ENCODE peak calls at places on chromosomes 7 and 10, in five cellular contexts. S is ovary, M is aorta, D is neuronal stem cell, R is OCI-LY7. K is an unnamed sample. For H3K4me1, the result is how much of the 10 kb centered on the place peaks cover.

GRCh38 chr10:50798297-50798696 is 58.6 kb downstream of the ASAH2B start:
- DNase-seq in D (no peak), M (no peak), R (no peak), S (no peak), K (no peak)

GRCh38 chr7:27689045-27689877 is 26.6 kb upstream of the HIBADH start:
- DNase-seq in D (peak), M (no peak), S (no peak), R (peak), K (no peak)

GRCh38 chr7:122492007-122492406 is 187.5 kb upstream of the FEZF1 start:
- DNase-seq in R (no peak), S (no peak), M (no peak), D (no peak), K (no peak)

GRCh38 chr10:120067427-120067826 is 174.9 kb downstream of the SEC23IP start:
- DNase-seq in S (no peak), R (no peak), M (no peak), D (no peak), K (no peak)

GRCh38 chr10:24873281-24873683 is 79.1 kb downstream of the PRTFDC1 start:
- DNase-seq in R (no peak), M (no peak), S (peak), D (no peak), K (no peak)

GRCh38 chr10:97781541-97782331 is 9.9 kb upstream of the SFRP5 start:
- DNase-seq in R (no peak), M (no peak), S (no peak), D (no peak), K (no peak)

GRCh38 chr10:24206926-24207701 is 1.8 kb upstream of the KIAA1217 start:
- DNase-seq in S (no peak), R (no peak), D (no peak), M (no peak), K (no peak)

GRCh38 chr10:3624367-3624766 is 160.6 kb downstream of the KLF6 start:
- DNase-seq in R (peak), D (no peak), M (peak), S (no peak), K (no peak)

GRCh38 chr10:44373341-44373995 is 11.4 kb downstream of the CXCL12 start:
- DNase-seq in M (no peak), R (no peak), S (no peak), D (no peak), K (no peak)

GRCh38 chr7:116501425-116502167 is 2.1 kb downstream of the CAV2 start:
- DNase-seq in M (no peak), R (no peak), S (peak), D (no peak), K (no peak)

GRCh38 chr7:30613366-30614325 is 19.0 kb downstream of the GARS1 start:
- DNase-seq in M (no peak), D (no peak), R (no peak), S (no peak), K (no peak)

GRCh38 chr7:2157473-2158279 is 75.1 kb downstream of the MAD1L1 start:
- DNase-seq in D (no peak), S (peak), M (peak), R (peak), K (peak)

GRCh38 chr10:109956454-109957091 is 33.3 kb upstream of the XPNPEP1 start:
- DNase-seq in D (no peak), M (no peak), S (no peak), R (peak), K (no peak)

GRCh38 chr7:71477441-71477840 is 345.5 kb downstream of the GALNT17 start:
- DNase-seq in M (no peak), D (no peak), R (no peak), S (no peak), K (no peak)

GRCh38 chr10:61464461-61465215 is 11.5 kb upstream of the TMEM26 start:
- DNase-seq in S (no peak), D (no peak), M (no peak), R (no peak), K (no peak)

GRCh38 chr7:13731643-13732042 is 257.8 kb downstream of the ETV1 start:
- DNase-seq in D (no peak), S (no peak), M (no peak), R (no peak), K (no peak)

GRCh38 chr10:70985824-70986336 is 97.5 kb upstream of the PCBD1 start:
- DNase-seq in D (no peak), M (no peak), S (no peak), R (no peak), K (no peak)

GRCh38 chr7:5421626-5422323 is 1.9 kb downstream of the TNRC18 start:
- DNase-seq in R (no peak), S (peak), D (no peak), M (peak), K (peak)

GRCh38 chr7:341841-342638 is 52.1 kb downstream of the FOXL3 start:
- DNase-seq in R (no peak), D (no peak), M (no peak), S (no peak), K (peak)

GRCh38 chr7:97733276-97734206 is 1.7 kb downstream of the TAC1 start:
- DNase-seq in R (no peak), S (no peak), M (peak), D (peak), K (no peak)

GRCh38 chr10:131514454-131514853 is 202.9 kb upstream of the TCERG1L start:
- DNase-seq in M (no peak), D (peak), R (no peak), S (no peak), K (no peak)

GRCh38 chr10:16656886-16657285 is 135.2 kb upstream of the C1QL3 start:
- DNase-seq in S (no peak), M (no peak), R (no peak), D (no peak), K (no peak)

GRCh38 chr10:108578258-108578657 is 1345.1 kb downstream of the XPNPEP1 start:
- DNase-seq in R (no peak), M (no peak), D (no peak), S (no peak), K (no peak)

GRCh38 chr10:129373231-129373630 is 93.8 kb upstream of the MGMT start:
- DNase-seq in R (no peak), S (no peak), M (no peak), D (no peak), K (no peak)

GRCh38 chr10:132397671-132398565 is 918 bp downstream of the PWWP2B start:
- DNase-seq in S (peak), M (no peak), D (no peak), R (peak), K (peak)

GRCh38 chr10:101097881-101098280 is 33.2 kb upstream of the TLX1 start:
- DNase-seq in M (no peak), D (no peak), S (no peak), R (no peak), K (no peak)

GRCh38 chr10:104831272-104831671 is 190.2 kb downstream of the SORCS3 start:
- DNase-seq in R (no peak), M (no peak), S (no peak), D (no peak), K (no peak)

GRCh38 chr10:80136134-80136571 is 3.6 kb downstream of the PLAC9 start:
- DNase-seq in D (no peak), R (no peak), M (peak), S (peak), K (peak)

GRCh38 chr7:72446131-72446530 is 34.0 kb upstream of the CALN1 start:
- DNase-seq in M (no peak), S (no peak), R (no peak), D (no peak), K (no peak)

GRCh38 chr7:80218723-80219122 is 84.1 kb downstream of the GNAI1 start:
- DNase-seq in S (no peak), D (no peak), R (no peak), M (no peak), K (no peak)

GRCh38 chr7:50864694-50865093 is 82.0 kb upstream of the GRB10 start:
- DNase-seq in S (no peak), M (no peak), R (no peak), D (peak), K (no peak)

GRCh38 chr10:77289027-77289501 is 348.5 kb downstream of the KCNMA1 start:
- DNase-seq in D (no peak), R (no peak), S (no peak), M (no peak), K (peak)

GRCh38 chr10:77286851-77287250 is 350.8 kb downstream of the KCNMA1 start:
- DNase-seq in S (no peak), R (no peak), M (no peak), D (no peak), K (no peak)

GRCh38 chr10:77285529-77286182 is 352.0 kb downstream of the KCNMA1 start:
- DNase-seq in S (no peak), D (no peak), M (no peak), R (no peak), K (no peak)

GRCh38 chr10:77289790-77290189 is 347.8 kb downstream of the KCNMA1 start:
- DNase-seq in S (no peak), R (no peak), M (no peak), D (no peak), K (no peak)

DNA sequence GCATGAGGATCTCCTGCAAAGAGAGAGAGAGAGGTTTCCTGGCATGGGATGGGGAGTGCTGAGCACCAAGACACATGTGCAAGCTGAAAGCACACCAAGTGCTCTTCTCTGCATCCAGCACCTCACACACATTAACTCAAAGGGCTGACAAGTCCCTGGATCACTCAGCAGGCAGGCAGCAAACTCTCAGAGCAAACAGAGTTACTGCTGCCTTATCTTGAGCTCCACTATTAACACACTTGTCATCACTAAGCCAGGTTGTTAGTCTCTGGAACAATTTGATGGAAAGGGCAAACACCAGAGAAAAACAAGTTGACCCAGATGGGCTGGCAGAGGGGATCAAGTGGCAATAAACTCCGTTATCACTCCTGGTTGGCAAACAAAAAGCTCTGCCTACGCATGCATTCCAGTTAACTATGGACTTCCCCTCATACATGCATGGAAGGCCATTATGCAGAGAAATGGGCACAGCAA is 349.9 kb downstream of the KCNMA1 start:
- DNase-seq in R (no peak), S (no peak), M (no peak), D (no peak), K (peak)
- H3K4me1 ChIP-seq in R (under half), S (under half), M (under half), D (under half), K (half or more)

GRCh38 chr7:92794846-92795245 is 41.5 kb downstream of the CDK6 start:
- DNase-seq in S (no peak), R (no peak), D (no peak), M (no peak), K (no peak)
- H3K4me1 ChIP-seq in S (under half), R (under half), D (under half), M (under half), K (under half)

GRCh38 chr7:16929146-16929762 is 47.5 kb upstream of the AGR3 start:
- DNase-seq in D (no peak), R (peak), M (no peak), S (no peak), K (no peak)
- H3K4me1 ChIP-seq in D (under half), R (under half), M (under half), S (under half), K (under half)

GRCh38 chr7:29193316-29194205 is 1.0 kb upstream of the CHN2 start:
- DNase-seq in D (peak), M (no peak), R (no peak), S (no peak), K (no peak)

GRCh38 chr7:29192811-29193210 is 1.8 kb upstream of the CHN2 start:
- DNase-seq in R (no peak), D (no peak), M (no peak), S (no peak), K (no peak)

GRCh38 chr7:29194206-29194593 is 375 bp upstream of the CHN2 start:
- DNase-seq in D (no peak), R (no peak), M (peak), S (peak), K (peak)

GRCh38 chr7:29190349-29191045 is 4.1 kb upstream of the CHN2 start:
- DNase-seq in S (no peak), M (no peak), D (no peak), R (no peak), K (no peak)

DNA sequence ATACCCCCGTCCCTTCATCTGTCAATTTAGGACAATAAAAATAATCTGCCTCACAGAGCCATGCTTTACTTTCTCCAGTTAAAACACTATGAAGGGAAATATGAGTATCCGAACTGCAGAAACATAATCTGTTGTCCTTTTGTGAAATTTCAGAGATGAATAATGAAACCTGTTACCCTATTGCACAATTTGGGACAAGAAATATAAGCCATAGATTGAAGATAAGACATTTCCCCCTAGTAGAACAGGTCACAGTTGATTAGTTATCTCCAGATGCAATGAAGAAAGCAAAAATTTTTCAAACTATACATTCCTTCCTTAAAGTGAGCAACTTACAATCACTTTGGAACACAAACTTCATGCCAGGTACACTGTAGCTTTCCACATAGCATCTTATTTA is 2.3 kb upstream of the CHN2 start:
- DNase-seq in S (no peak), M (no peak), R (no peak), D (no peak), K (no peak)
- H3K4me1 ChIP-seq in S (under half), M (under half), R (under half), D (under half), K (under half)

GRCh38 chr10:116524736-116525135 is 21.0 kb upstream of the PNLIP start:
- DNase-seq in M (no peak), D (no peak), R (no peak), S (no peak), K (no peak)
- H3K4me1 ChIP-seq in M (under half), D (under half), R (under half), S (under half), K (under half)

DNA sequence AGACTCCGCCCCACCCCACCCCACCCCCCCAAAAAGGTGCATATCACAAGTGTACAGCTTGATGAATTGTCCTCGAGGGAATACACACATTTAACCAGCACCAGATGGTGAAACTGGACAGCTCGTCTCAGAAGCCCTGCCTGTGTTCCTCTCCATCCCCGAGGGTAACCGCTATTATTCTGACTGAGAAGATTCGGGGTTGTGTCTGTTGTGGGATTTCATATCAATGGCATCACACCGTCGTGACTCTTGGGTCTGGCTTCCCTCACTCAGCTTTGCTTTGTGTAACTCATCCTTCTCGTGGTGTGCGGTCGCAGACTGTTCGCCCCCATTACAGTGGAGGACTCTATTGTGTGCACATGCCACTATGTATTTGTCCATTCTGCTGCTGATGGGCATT is 18.8 kb downstream of the PODXL start:
- DNase-seq in M (peak), S (no peak), D (no peak), R (no peak), K (no peak)
- H3K4me1 ChIP-seq in M (under half), S (under half), D (under half), R (under half), K (half or more)

K was measured in sigmoid colon.